ENCODE peak calls at places on chromosomes 13 and 19, in four cellular contexts. T, E, D and G are unnamed samples.

GRCh38 chr13:27917121-27917947 is 2.5 kb upstream of the PDX1 start:
- DNase-seq in T (no peak), E (no peak), D (no peak), G (no peak)

GRCh38 chr13:77386046-77386445 is 59.2 kb upstream of the MYCBP2 start:
- DNase-seq in T (no peak), E (no peak), D (no peak), G (no peak)

GRCh38 chr19:2497186-2497585 is 21.3 kb downstream of the GADD45B start:
- DNase-seq in T (no peak), E (no peak), D (no peak), G (no peak)

GRCh38 chr13:46743191-46743590 is 53.8 kb downstream of the ESD start:
- DNase-seq in T (no peak), E (no peak), D (no peak), G (no peak)

GRCh38 chr19:5038631-5039271 is 69.8 kb downstream of the KDM4B start:
- DNase-seq in T (no peak), E (no peak), D (no peak), G (no peak)

GRCh38 chr13:93169980-93170379 is 56.6 kb upstream of the GPC6 start:
- DNase-seq in T (no peak), E (no peak), D (no peak), G (peak; percentile 41)

GRCh38 chr19:17541184-17541759 is 14.2 kb upstream of the COLGALT1 start:
- DNase-seq in T (no peak), E (no peak), D (no peak), G (no peak)

GRCh38 chr13:45331981-45332830 is 8.8 kb downstream of the TPT1 start:
- DNase-seq in T (no peak), E (no peak), D (no peak), G (peak; percentile 4)

GRCh38 chr19:1232231-1232637 is 5.6 kb downstream of the CBARP start:
- DNase-seq in T (no peak), E (no peak), D (no peak), G (no peak)

GRCh38 chr13:48626077-48626449 is 27.7 kb upstream of the CYSLTR2 start:
- DNase-seq in T (no peak), E (peak; percentile 48), D (no peak), G (no peak)